ENCODE peak calls at places on chromosomes 1 and 21, in eight cellular contexts. Q is OCI-LY7, H is body of pancreas, F is endodermal cell, O is mucosa of descending colon, A is tibial nerve, E is colonic mucosa, L is IMR-90. C is an unnamed sample. For H3K4me1, the result is how much of the 10 kb centered on the place peaks cover.

GRCh38 chr1:157968951-157969350 is 24.5 kb upstream of the KIRREL1 start:
- DNase-seq in H (peak), F (no peak), E (no peak), Q (no peak), A (no peak), O (no peak), L (peak), C (no peak)

GRCh38 chr1:228513244-228513900 is 26.2 kb downstream of the RNF187 start:
- DNase-seq in E (no peak), L (no peak), H (no peak), O (no peak), F (no peak), Q (no peak), A (no peak), C (no peak)

GRCh38 chr1:15765495-15766194 is 7.0 kb downstream of the FBLIM1 start:
- DNase-seq in L (peak), F (no peak), O (no peak), A (no peak), E (no peak), H (no peak), Q (no peak), C (no peak)

GRCh38 chr1:97918961-97919360 is 1.9 kb downstream of the DPYD start:
- DNase-seq in O (no peak), H (no peak), F (no peak), L (no peak), E (no peak), A (no peak), Q (no peak), C (no peak)

GRCh38 chr21:44285547-44285992 is at the start of gene AIRE:
- DNase-seq in Q (no peak), A (no peak), H (no peak), L (peak), O (peak), E (no peak), F (peak), C (peak)

GRCh38 chr1:226678701-226679100 is 60.4 kb downstream of the ITPKB start:
- DNase-seq in A (no peak), O (no peak), Q (no peak), F (no peak), L (no peak), H (no peak), E (no peak), C (no peak)

GRCh38 chr1:246428542-246429308 is 78.4 kb downstream of the SMYD3 start:
- DNase-seq in F (peak), E (no peak), H (no peak), O (no peak), Q (no peak), L (peak), A (no peak), C (no peak)

GRCh38 chr21:38914531-38915385 is 109.0 kb downstream of the ETS2 start:
- DNase-seq in H (no peak), A (no peak), E (no peak), Q (no peak), L (peak), O (peak), F (peak), C (no peak)

GRCh38 chr1:6109688-6110087 is 64.0 kb downstream of the KCNAB2 start:
- DNase-seq in F (no peak), A (no peak), Q (no peak), L (no peak), O (no peak), H (no peak), E (no peak), C (no peak)

GRCh38 chr1:54548389-54549044 is 489 bp downstream of the ACOT11 start:
- DNase-seq in Q (no peak), L (no peak), F (no peak), O (no peak), A (no peak), E (no peak), H (no peak), C (peak)

GRCh38 chr21:36247316-36247715 is 72.7 kb upstream of the MORC3 start:
- DNase-seq in Q (no peak), A (no peak), O (no peak), H (no peak), F (no peak), E (no peak), L (peak), C (no peak)

GRCh38 chr1:40997096-40997495 is 17.6 kb downstream of the CTPS1 start:
- DNase-seq in L (no peak), E (no peak), H (no peak), A (no peak), Q (no peak), O (no peak), F (no peak), C (no peak)

GRCh38 chr1:66168467-66168887 is 365.5 kb upstream of the SGIP1 start:
- DNase-seq in O (no peak), A (no peak), F (no peak), E (no peak), Q (peak), L (peak), H (no peak), C (no peak)

GRCh38 chr21:32330784-32331311 is 32.2 kb downstream of the MRAP start:
- DNase-seq in E (no peak), Q (no peak), F (peak), H (no peak), A (no peak), L (no peak), O (no peak), C (no peak)

GRCh38 chr1:61825398-61825797 is 83.1 kb downstream of the PATJ start:
- DNase-seq in O (no peak), Q (no peak), L (no peak), A (no peak), F (no peak), E (no peak), H (no peak), C (no peak)

GRCh38 chr1:3745071-3745470 is 7.2 kb upstream of the CCDC27 start:
- DNase-seq in E (no peak), H (no peak), A (no peak), L (no peak), O (no peak), F (no peak), Q (no peak), C (no peak)

GRCh38 chr1:207838156-207839082 is 72.5 kb downstream of the CD34 start:
- DNase-seq in Q (no peak), H (peak), E (no peak), A (no peak), L (no peak), O (no peak), F (no peak), C (no peak)

GRCh38 chr1:1943834-1944570 is 24.9 kb upstream of the TMEM52 start:
- DNase-seq in F (peak), H (peak), L (no peak), E (peak), A (no peak), O (peak), Q (peak), C (peak)

GRCh38 chr1:77900687-77901293 is 12.4 kb downstream of the NEXN start:
- DNase-seq in F (peak), H (peak), Q (peak), E (peak), A (no peak), L (peak), O (no peak), C (peak)

GRCh38 chr1:181141431-181141910 is 53.0 kb downstream of the IER5 start:
- DNase-seq in H (peak), Q (peak), L (peak), O (no peak), E (no peak), A (no peak), F (no peak), C (no peak)

GRCh38 chr1:207579436-207579799 is 65.5 kb upstream of the CR1L start:
- DNase-seq in A (no peak), O (peak), H (peak), L (peak), E (peak), F (peak), Q (peak), C (peak)

GRCh38 chr1:20462397-20462796 is 23.6 kb downstream of the CAMK2N1 start:
- DNase-seq in H (no peak), E (no peak), A (no peak), F (no peak), L (no peak), O (no peak), Q (no peak), C (no peak)

GRCh38 chr1:235635938-235636663 is 13.5 kb downstream of the GNG4 start:
- DNase-seq in H (no peak), Q (no peak), O (peak), E (peak), F (peak), L (no peak), A (no peak), C (no peak)

GRCh38 chr1:97980530-97980929 is 59.7 kb upstream of the DPYD start:
- DNase-seq in A (no peak), O (no peak), E (no peak), Q (no peak), H (no peak), F (no peak), L (no peak), C (no peak)

GRCh38 chr1:161835963-161836362 is 69.8 kb downstream of the ATF6 start:
- DNase-seq in Q (no peak), H (no peak), L (peak), E (no peak), O (no peak), A (no peak), F (no peak), C (no peak)

GRCh38 chr1:16724718-16725438 is 15.4 kb upstream of the RNU1-4 start:
- DNase-seq in O (peak), L (no peak), A (peak), F (peak), E (peak), H (peak), Q (no peak), C (no peak)

GRCh38 chr1:175278729-175279128 is 86.2 kb upstream of the KIAA0040 start:
- DNase-seq in L (no peak), O (no peak), F (no peak), Q (no peak), E (no peak), H (no peak), A (no peak), C (no peak)

GRCh38 chr1:115647000-115647399 is 5.2 kb downstream of the VANGL1 start:
- DNase-seq in L (peak), E (no peak), O (no peak), F (peak), H (peak), A (no peak), Q (no peak), C (no peak)
- H3K4me1 ChIP-seq in L (under half), E (under half), O (half or more), F (under half), H (half or more), A (half or more), Q (under half), C (under half)

DNA sequence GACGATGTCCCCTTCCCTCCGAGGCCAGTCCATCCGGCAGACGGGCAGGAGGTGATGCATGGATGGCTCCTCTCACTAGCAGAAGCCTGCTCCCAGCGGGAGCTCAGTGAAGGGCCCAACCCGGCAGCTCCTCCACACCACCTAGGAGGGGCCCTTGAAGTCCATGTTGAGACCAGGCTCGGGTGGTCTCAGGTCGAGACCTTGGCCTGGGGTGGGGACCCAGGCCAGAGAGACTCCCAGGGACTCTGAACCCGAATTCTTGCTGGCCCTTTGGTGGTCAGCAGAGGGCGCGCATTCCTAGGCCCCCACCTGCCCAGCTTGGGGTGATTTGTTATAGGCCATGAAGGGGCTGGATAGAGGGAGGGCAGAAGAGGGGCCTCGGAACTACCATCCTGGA is 642 bp upstream of the NT5C1A start:
- DNase-seq in E (no peak), H (peak), O (no peak), L (no peak), Q (no peak), F (peak), A (no peak), C (peak)
- H3K4me3 ChIP-seq in E (peak), H (peak), O (no peak), L (no peak), Q (no peak), F (peak), A (no peak), C (peak)

GRCh38 chr1:118767971-118768370 is 220.2 kb downstream of the TBX15 start:
- DNase-seq in O (no peak), F (no peak), Q (no peak), A (no peak), H (no peak), L (no peak), E (no peak), C (no peak)
- TF ChIP-seq CTCF in O (no peak), F (no peak), Q (no peak), A (no peak), H (no peak), L (no peak), E (no peak), C (no peak)

DNA sequence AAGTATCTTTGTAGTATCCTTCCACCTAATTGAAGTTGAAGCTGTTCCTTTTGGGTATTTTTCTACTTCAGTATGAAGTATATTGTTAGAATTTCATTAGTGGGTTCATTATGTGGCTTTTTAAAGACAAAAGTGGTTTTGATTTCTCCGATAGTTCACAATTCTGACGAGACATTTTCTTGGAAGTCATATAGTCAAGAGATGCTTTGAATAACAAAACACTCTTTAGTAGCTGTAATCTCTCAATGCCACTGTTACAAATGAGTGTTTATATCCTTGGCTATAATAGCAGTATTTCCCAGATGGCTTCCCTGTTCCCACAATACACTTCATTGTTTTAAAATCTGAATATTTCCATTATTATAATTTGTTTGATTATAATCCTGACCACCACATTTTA is 108.7 kb upstream of the F3 start:
- DNase-seq in O (no peak), L (no peak), E (no peak), A (no peak), F (no peak), H (no peak), Q (no peak), C (no peak)
- H3K4me1 ChIP-seq in O (under half), L (under half), E (under half), A (under half), F (under half), H (under half), Q (under half), C (under half)

C was measured in BE2C.